ENCODE peak calls at places on chromosomes 2 and 18, in eight cellular contexts. O is brain microvascular endothelial cell, J is AG04449, B is fibroblast of lung, D is lung, L is PC-3, A is SW480, P is left lobe of liver. W is an unnamed sample.

GRCh38 chr2:126227250-126227649 is 428.7 kb upstream of the GYPC start:
- DNase-seq in A (peak; percentile 7), B (peak; percentile 16), L (peak; percentile 2), D (no peak), J (no peak), O (no peak), P (no peak), W (no peak)

GRCh38 chr18:12884521-12885323 is 685 bp upstream of the PTPN2 start:
- DNase-seq in L (no peak), P (no peak), A (no peak), O (no peak), D (no peak), B (peak; percentile 18), J (no peak), W (no peak)

GRCh38 chr2:128425731-128426620 is 107.3 kb upstream of the HS6ST1 start:
- DNase-seq in D (no peak), B (peak; percentile 76), A (no peak), L (peak; percentile 77), J (peak; percentile 3), P (no peak), O (no peak), W (no peak)

GRCh38 chr18:34893239-34893638 is 148.0 kb upstream of the MAPRE2 start:
- DNase-seq in J (no peak), B (no peak), L (no peak), P (no peak), A (no peak), D (no peak), O (no peak), W (no peak)

GRCh38 chr2:230347659-230348305 is 20.8 kb downstream of the SP140L start:
- DNase-seq in D (no peak), P (no peak), A (no peak), L (no peak), B (peak; percentile 30), O (no peak), J (no peak), W (no peak)

GRCh38 chr2:160205511-160205910 is 5.4 kb upstream of the ITGB6 start:
- DNase-seq in J (no peak), L (peak; percentile 99), A (peak; percentile 93), B (peak; percentile 75), D (peak; percentile 81), O (peak; percentile 95), P (no peak), W (peak; percentile 93)

GRCh38 chr2:214934006-214934405 is 124.5 kb upstream of the BARD1 start:
- DNase-seq in A (no peak), L (no peak), B (no peak), P (no peak), O (peak; percentile 60), J (no peak), D (no peak), W (peak; percentile 48)

GRCh38 chr18:62778976-62779869 is 63.9 kb downstream of the PHLPP1 start:
- DNase-seq in O (no peak), J (no peak), D (no peak), A (no peak), B (no peak), L (no peak), P (no peak), W (no peak)

GRCh38 chr2:35503311-35503710 is 852.3 kb upstream of the CRIM1 start:
- DNase-seq in J (no peak), A (no peak), D (no peak), P (no peak), L (no peak), B (no peak), O (no peak), W (no peak)

GRCh38 chr2:26438526-26438925 is 36.8 kb downstream of the DRC1 start:
- DNase-seq in P (no peak), L (no peak), O (peak; percentile 22), B (no peak), J (no peak), D (no peak), A (no peak), W (no peak)

GRCh38 chr2:140122001-140122400 is 1341.8 kb upstream of the NXPH2 start:
- DNase-seq in J (no peak), A (no peak), B (peak; percentile 71), P (no peak), L (peak; percentile 76), O (peak; percentile 9), D (no peak), W (peak; percentile 22)

GRCh38 chr2:8159966-8160603 is 521.8 kb upstream of the ID2 start:
- DNase-seq in J (no peak), O (no peak), B (no peak), A (no peak), L (no peak), P (no peak), D (no peak), W (no peak)

GRCh38 chr2:179812501-179812900 is 48.9 kb downstream of the ZNF385B start:
- DNase-seq in D (no peak), B (peak; percentile 3), P (no peak), L (peak; percentile 56), A (no peak), O (no peak), J (no peak), W (no peak)